ENCODE peak calls at places on chromosomes 12 and 14, in four cellular contexts. V is EH, Q is esophagus squamous epithelium, P is T-helper 9 cell. O is an unnamed sample.

GRCh38 chr12:31702047-31702446 is 26.8 kb downstream of the AMN1 start:
- DNase-seq in V (peak), Q (no peak), P (no peak), O (peak)

GRCh38 chr14:35068238-35069012 is 22.4 kb downstream of the FAM177A1 start:
- DNase-seq in V (no peak), Q (no peak), P (no peak), O (no peak)

GRCh38 chr12:118356809-118357326 is 15.8 kb downstream of the TAOK3 start:
- DNase-seq in V (peak), Q (no peak), P (no peak), O (peak)

GRCh38 chr14:23725980-23726746 is 90.0 kb downstream of the DHRS2 start:
- DNase-seq in V (peak), Q (no peak), P (no peak), O (no peak)

GRCh38 chr14:104967414-104968152 is 10.6 kb downstream of the AHNAK2 start:
- DNase-seq in V (peak), Q (no peak), P (no peak), O (peak)

GRCh38 chr12:2773199-2773875 is 21.4 kb upstream of the FKBP4 start:
- DNase-seq in V (no peak), Q (no peak), P (no peak), O (no peak)

GRCh38 chr14:35189422-35189821 is 67.1 kb downstream of the PRORP start:
- DNase-seq in V (no peak), Q (no peak), P (no peak), O (no peak)

GRCh38 chr14:88554458-88555286 is at the start of gene PTPN21:
- DNase-seq in V (peak), Q (no peak), P (no peak), O (peak)

GRCh38 chr12:110731479-110731878 is 11.2 kb downstream of the PPP1CC start:
- DNase-seq in V (no peak), Q (no peak), P (no peak), O (no peak)

GRCh38 chr14:92600318-92601053 is 86.9 kb downstream of the RIN3 start:
- DNase-seq in V (peak), Q (no peak), P (no peak), O (peak)

GRCh38 chr14:39266871-39267591 is 33.3 kb downstream of the MIA2 start:
- DNase-seq in V (peak), Q (peak), P (peak), O (peak)

GRCh38 chr14:104886690-104887622 is 21.9 kb downstream of the CEP170B start:
- DNase-seq in V (no peak), Q (no peak), P (no peak), O (no peak)

GRCh38 chr12:106223485-106224391 is 24.1 kb downstream of the CKAP4 start:
- DNase-seq in V (peak), Q (no peak), P (peak), O (no peak)

GRCh38 chr12:94458882-94459772 is 540 bp downstream of the CEP83 start:
- DNase-seq in V (peak), Q (no peak), P (no peak), O (peak)

GRCh38 chr12:67759829-67760228 is 111.3 kb downstream of the DYRK2 start:
- DNase-seq in V (no peak), Q (no peak), P (no peak), O (no peak)

GRCh38 chr14:21205678-21206581 is 50.1 kb upstream of the OR5AU1 start:
- DNase-seq in V (no peak), Q (no peak), P (no peak), O (no peak)

GRCh38 chr12:93115198-93115601 is 186.1 kb upstream of the EEA1 start:
- DNase-seq in V (peak), Q (no peak), P (no peak), O (no peak)

O was measured in astrocyte.